ENCODE peak calls at places on chromosome 14, in ten cellular contexts. B, P, H, T, C, W, Q, S, U and J are unnamed samples.

GRCh38 chr14:63891148-63891964 is 38.6 kb downstream of the SYNE2 start:
- DNase-seq in B (no peak), P (no peak), H (no peak), T (peak), C (no peak), W (no peak), Q (no peak), S (no peak), U (peak), J (no peak)

GRCh38 chr14:58701156-58701555 is 63.4 kb downstream of the DACT1 start:
- DNase-seq in B (no peak), P (no peak), H (no peak), T (no peak), C (no peak), W (no peak), Q (no peak), S (no peak), U (no peak), J (no peak)

GRCh38 chr14:100271247-100271939 is 32.4 kb downstream of the YY1 start:
- DNase-seq in B (no peak), P (no peak), H (no peak), T (peak), C (peak), W (no peak), Q (no peak), S (no peak), U (peak), J (no peak)

GRCh38 chr14:87000071-87000470 is 992.9 kb downstream of the GALC start:
- DNase-seq in B (no peak), P (no peak), H (no peak), T (no peak), C (no peak), W (no peak), Q (no peak), S (peak), U (no peak), J (no peak)

GRCh38 chr14:53510281-53510912 is 357.3 kb upstream of the DDHD1 start:
- DNase-seq in B (no peak), P (no peak), H (no peak), T (no peak), C (no peak), W (no peak), Q (no peak), S (no peak), U (peak), J (no peak)

GRCh38 chr14:41607966-41608663 is 1.4 kb downstream of the LRFN5 start:
- DNase-seq in B (no peak), P (no peak), H (no peak), T (no peak), C (no peak), W (no peak), Q (no peak), S (no peak), U (peak), J (no peak)

GRCh38 chr14:89212386-89213235 is 204.4 kb downstream of the FOXN3 start:
- DNase-seq in B (no peak), P (no peak), H (no peak), T (no peak), C (no peak), W (no peak), Q (no peak), S (no peak), U (no peak), J (no peak)

GRCh38 chr14:94018308-94018707 is 7.8 kb upstream of the OTUB2 start:
- DNase-seq in B (no peak), P (no peak), H (no peak), T (no peak), C (no peak), W (no peak), Q (no peak), S (no peak), U (no peak), J (no peak)

GRCh38 chr14:52312872-52313492 is 1.1 kb upstream of the PTGER2 start:
- DNase-seq in B (no peak), P (no peak), H (no peak), T (peak), C (peak), W (no peak), Q (no peak), S (no peak), U (peak), J (no peak)

GRCh38 chr14:104822821-104823615 is 22.1 kb downstream of the ZBTB42 start:
- DNase-seq in B (no peak), P (no peak), H (no peak), T (no peak), C (no peak), W (peak), Q (no peak), S (no peak), U (no peak), J (no peak)

GRCh38 chr14:104639889-104640548 is 35.4 kb upstream of the TMEM179 start:
- DNase-seq in B (no peak), P (peak), H (peak), T (peak), C (peak), W (no peak), Q (peak), S (peak), U (peak), J (peak)

GRCh38 chr14:68292467-68293334 is 473.1 kb downstream of the RAD51B start:
- DNase-seq in B (no peak), P (no peak), H (no peak), T (peak), C (no peak), W (no peak), Q (no peak), S (no peak), U (no peak), J (no peak)

GRCh38 chr14:65229431-65230286 is 127.3 kb upstream of the MAX start:
- DNase-seq in B (no peak), P (peak), H (peak), T (peak), C (peak), W (peak), Q (no peak), S (no peak), U (peak), J (peak)

GRCh38 chr14:51424041-51424440 is 184.0 kb downstream of the TMX1 start:
- DNase-seq in B (no peak), P (no peak), H (no peak), T (no peak), C (no peak), W (no peak), Q (no peak), S (no peak), U (no peak), J (no peak)

GRCh38 chr14:99803106-99803437 is 9.9 kb downstream of the EML1 start:
- DNase-seq in B (no peak), P (no peak), H (no peak), T (no peak), C (no peak), W (no peak), Q (no peak), S (no peak), U (no peak), J (no peak)

GRCh38 chr14:90274808-90275454 is 18.6 kb downstream of the PSMC1 start:
- DNase-seq in B (no peak), P (no peak), H (no peak), T (peak), C (peak), W (no peak), Q (no peak), S (no peak), U (peak), J (no peak)

GRCh38 chr14:104874571-104875411 is 9.7 kb downstream of the CEP170B start:
- DNase-seq in B (no peak), P (no peak), H (no peak), T (no peak), C (no peak), W (no peak), Q (no peak), S (no peak), U (no peak), J (no peak)

GRCh38 chr14:99327050-99327449 is 55.1 kb upstream of the BCL11B start:
- DNase-seq in B (no peak), P (no peak), H (no peak), T (no peak), C (no peak), W (no peak), Q (no peak), S (no peak), U (no peak), J (peak)

GRCh38 chr14:61607570-61608244 is 87.6 kb upstream of the HIF1A start:
- DNase-seq in B (no peak), P (no peak), H (no peak), T (no peak), C (no peak), W (no peak), Q (no peak), S (no peak), U (no peak), J (no peak)

GRCh38 chr14:105526781-105527380 is 498 bp downstream of the TMEM121 start:
- DNase-seq in B (no peak), P (no peak), H (no peak), T (no peak), C (no peak), W (peak), Q (no peak), S (no peak), U (no peak), J (peak)

GRCh38 chr14:104040539-104040938 is 45.0 kb upstream of the ASPG start:
- DNase-seq in B (no peak), P (no peak), H (no peak), T (no peak), C (no peak), W (no peak), Q (no peak), S (no peak), U (no peak), J (no peak)

GRCh38 chr14:105474478-105475268 is at the start of gene CRIP2:
- DNase-seq in B (no peak), P (no peak), H (peak), T (peak), C (peak), W (peak), Q (no peak), S (peak), U (no peak), J (peak)

GRCh38 chr14:64983439-64984310 is 3.0 kb upstream of the FNTB start:
- DNase-seq in B (no peak), P (no peak), H (peak), T (peak), C (peak), W (no peak), Q (peak), S (no peak), U (peak), J (no peak)

GRCh38 chr14:95683793-95684192 is 2.4 kb upstream of the TCL1B start:
- DNase-seq in B (no peak), P (no peak), H (peak), T (no peak), C (no peak), W (no peak), Q (peak), S (no peak), U (no peak), J (peak)

GRCh38 chr14:95538801-95539509 is 4.1 kb downstream of the GLRX5 start:
- DNase-seq in B (no peak), P (no peak), H (no peak), T (no peak), C (no peak), W (no peak), Q (no peak), S (no peak), U (no peak), J (no peak)

GRCh38 chr14:50997712-50998111 is 53.4 kb upstream of the PYGL start:
- DNase-seq in B (no peak), P (peak), H (no peak), T (no peak), C (no peak), W (no peak), Q (no peak), S (no peak), U (no peak), J (no peak)

GRCh38 chr14:100155881-100156645 is 3.4 kb downstream of the DEGS2 start:
- DNase-seq in B (no peak), P (no peak), H (no peak), T (no peak), C (no peak), W (no peak), Q (no peak), S (no peak), U (no peak), J (no peak)

GRCh38 chr14:69129264-69129880 is 23.5 kb downstream of the DCAF5 start:
- DNase-seq in B (peak), P (peak), H (peak), T (peak), C (peak), W (peak), Q (peak), S (peak), U (peak), J (peak)

GRCh38 chr14:40417777-40418401 is 985.7 kb upstream of the FBXO33 start:
- DNase-seq in B (no peak), P (no peak), H (peak), T (peak), C (no peak), W (no peak), Q (peak), S (peak), U (no peak), J (peak)
- TF ChIP-seq CTCF in B (no peak), P (peak), H (peak), T (peak), C (no peak), W (no peak), Q (peak), S (peak), U (peak), J (peak)

DNA sequence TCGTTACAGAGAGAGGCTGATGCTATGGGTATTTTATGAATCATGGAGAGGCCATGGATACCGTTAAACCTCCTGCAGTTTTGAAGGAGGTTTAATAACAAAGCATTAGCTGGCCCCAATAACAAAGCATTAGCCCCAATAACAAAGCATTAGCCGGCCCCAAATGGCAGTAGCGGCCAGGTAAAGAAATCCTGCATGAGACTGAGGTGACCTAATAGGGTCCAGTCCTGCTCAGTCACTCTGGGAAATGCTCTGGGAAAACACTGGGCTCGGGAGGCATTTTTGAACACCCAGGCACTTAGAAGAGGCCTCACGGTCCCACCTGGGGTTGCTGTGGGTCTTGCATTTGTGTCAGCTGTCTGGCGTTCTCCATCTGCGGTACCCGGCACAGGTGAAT is 776 bp upstream of the RIN3 start:
- DNase-seq in B (no peak), P (no peak), H (no peak), T (no peak), C (no peak), W (no peak), Q (no peak), S (no peak), U (no peak), J (no peak)
- TF ChIP-seq CTCF in B (no peak), P (no peak), H (no peak), T (no peak), C (no peak), W (no peak), Q (no peak), S (no peak), U (no peak), J (no peak)

GRCh38 chr14:23385840-23386657 is 9.2 kb downstream of the CMTM5 start:
- DNase-seq in B (no peak), P (no peak), H (no peak), T (no peak), C (no peak), W (no peak), Q (no peak), S (no peak), U (no peak), J (no peak)
- TF ChIP-seq CTCF in B (no peak), P (no peak), H (no peak), T (no peak), C (no peak), W (no peak), Q (no peak), S (no peak), U (no peak), J (no peak)

GRCh38 chr14:74947353-74948227 is 7.8 kb downstream of the PGF start:
- DNase-seq in B (no peak), P (no peak), H (no peak), T (no peak), C (no peak), W (no peak), Q (no peak), S (no peak), U (no peak), J (no peak)

GRCh38 chr14:74945852-74946658 is 9.3 kb downstream of the PGF start:
- DNase-seq in B (no peak), P (peak), H (peak), T (peak), C (peak), W (peak), Q (peak), S (peak), U (peak), J (peak)

GRCh38 chr14:74948228-74949175 is 6.9 kb downstream of the PGF start:
- DNase-seq in B (no peak), P (no peak), H (no peak), T (no peak), C (no peak), W (no peak), Q (no peak), S (no peak), U (no peak), J (no peak)

GRCh38 chr14:74945261-74945851 is 10.0 kb downstream of the PGF start:
- DNase-seq in B (no peak), P (no peak), H (no peak), T (no peak), C (no peak), W (no peak), Q (peak), S (peak), U (peak), J (no peak)

DNA sequence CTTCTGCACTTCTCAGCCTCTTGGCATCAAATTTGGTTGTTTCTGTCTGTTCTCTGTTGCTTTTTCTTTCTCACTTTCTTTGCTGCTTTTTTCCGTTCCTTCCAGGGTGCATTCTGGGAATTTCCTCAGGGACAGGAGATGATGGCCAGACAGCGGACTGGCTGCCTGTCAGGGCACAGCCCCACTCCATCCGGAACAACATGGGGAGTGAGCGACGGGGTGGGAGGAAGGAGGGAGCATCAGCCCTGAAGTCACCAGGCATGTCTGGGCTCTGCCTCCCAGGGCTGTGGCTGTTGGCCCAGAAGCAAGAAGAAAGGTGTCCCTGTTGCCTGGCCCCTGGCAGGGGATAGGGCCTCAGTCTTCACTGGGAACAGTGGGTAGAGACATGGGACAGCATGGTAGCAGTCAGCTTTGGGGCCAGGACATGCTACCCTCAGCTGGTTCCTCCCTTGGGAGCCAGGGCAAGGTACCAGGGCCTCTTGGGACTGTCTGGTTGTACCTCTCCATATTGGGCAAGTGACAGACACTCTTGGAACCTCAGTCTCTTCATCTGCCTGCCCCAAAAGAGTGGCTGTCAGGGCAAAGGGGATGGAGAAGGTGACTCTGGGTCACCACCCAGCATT is 8.6 kb downstream of the PGF start:
- DNase-seq in B (no peak), P (no peak), H (no peak), T (no peak), C (no peak), W (peak), Q (no peak), S (no peak), U (no peak), J (no peak)
- TF ChIP-seq CTCF in B (no peak), P (peak), H (no peak), T (no peak), C (no peak), W (no peak), Q (no peak), S (no peak), U (no peak), J (no peak)

GRCh38 chr14:22449612-22449930 is 139.5 kb downstream of the DAD1 start:
- DNase-seq in B (no peak), P (no peak), H (no peak), T (no peak), C (no peak), W (no peak), Q (no peak), S (no peak), U (no peak), J (no peak)
- TF ChIP-seq CTCF in B (no peak), P (no peak), H (no peak), T (no peak), C (no peak), W (no peak), Q (no peak), S (no peak), U (no peak), J (no peak)

DNA sequence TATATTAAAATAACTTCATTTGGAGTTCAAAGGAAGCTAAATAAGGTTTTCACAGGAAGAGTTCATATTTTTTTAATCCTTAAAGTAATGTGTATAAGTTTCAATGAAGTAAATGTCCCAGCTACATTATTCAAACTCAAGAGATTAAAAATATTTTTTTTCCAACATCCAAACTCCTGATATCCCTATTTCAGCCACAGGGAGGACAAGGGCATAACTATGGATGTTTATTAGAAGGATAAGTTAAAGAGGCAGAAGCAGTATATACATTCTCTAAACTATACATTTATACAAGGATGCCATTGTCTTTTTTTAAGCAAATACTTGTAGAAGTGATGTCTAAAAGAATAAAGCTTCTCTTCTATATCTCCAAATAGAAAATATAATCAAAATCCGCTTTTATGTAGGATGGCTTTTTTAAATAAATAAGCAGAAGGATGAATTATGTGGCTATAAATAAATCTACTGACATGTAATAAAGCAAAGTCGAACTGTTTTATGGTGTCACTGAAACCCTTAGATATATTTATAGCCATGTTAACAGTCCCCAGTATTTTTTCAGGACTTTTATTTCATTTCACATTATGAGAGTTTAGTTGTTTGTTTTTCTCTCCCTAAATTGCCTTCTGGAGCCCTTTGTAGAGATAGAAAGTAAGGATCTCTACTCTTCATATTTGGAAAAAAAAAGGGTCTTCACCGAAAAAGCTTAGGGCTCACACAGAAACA is 936.5 kb downstream of the DIO2 start:
- DNase-seq in B (no peak), P (no peak), H (no peak), T (peak), C (no peak), W (no peak), Q (no peak), S (no peak), U (peak), J (no peak)
- TF ChIP-seq CTCF in B (peak), P (no peak), H (no peak), T (peak), C (peak), W (no peak), Q (no peak), S (no peak), U (peak), J (no peak)

DNA sequence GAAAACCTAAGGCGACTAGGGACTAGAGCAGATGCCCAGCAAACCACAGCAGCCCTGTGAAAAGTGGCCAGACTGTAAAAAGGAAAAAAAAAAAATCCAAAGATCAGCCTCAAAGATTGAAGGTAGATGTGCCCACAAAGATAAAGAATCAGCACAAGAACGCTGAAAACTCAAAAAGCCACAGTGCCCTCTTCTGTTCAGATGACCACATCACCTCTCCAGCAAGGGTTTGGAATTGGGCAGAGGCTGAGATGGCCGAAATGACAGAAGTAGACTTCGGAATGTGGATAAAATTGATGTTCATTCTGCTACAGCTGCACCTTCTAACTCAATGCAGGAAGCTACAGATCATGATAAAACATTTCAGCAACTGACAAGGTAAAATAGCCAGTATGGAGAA is 154.4 kb downstream of the GPHN start:
- DNase-seq in B (no peak), P (no peak), H (no peak), T (peak), C (no peak), W (no peak), Q (no peak), S (no peak), U (peak), J (no peak)
- TF ChIP-seq CTCF in B (peak), P (peak), H (no peak), T (peak), C (peak), W (no peak), Q (peak), S (peak), U (peak), J (no peak)

GRCh38 chr14:35261774-35262173 is 30.4 kb upstream of the PSMA6 start:
- DNase-seq in B (no peak), P (no peak), H (no peak), T (peak), C (peak), W (no peak), Q (no peak), S (no peak), U (peak), J (no peak)
- TF ChIP-seq CTCF in B (peak), P (peak), H (no peak), T (peak), C (peak), W (peak), Q (no peak), S (no peak), U (peak), J (no peak)

GRCh38 chr14:75147423-75148071 is 20.7 kb upstream of the NEK9 start:
- DNase-seq in B (peak), P (peak), H (no peak), T (peak), C (peak), W (peak), Q (no peak), S (no peak), U (peak), J (no peak)
- TF ChIP-seq CTCF in B (peak), P (peak), H (no peak), T (peak), C (peak), W (peak), Q (no peak), S (peak), U (peak), J (no peak)